ENCODE peak calls at places on chromosomes 7 and 10, in ten cellular contexts. X is IMR-90; W is PC-3; P is Panc1; C is pancreas; F is stomach; Q is CD8-positive, alpha-beta T cell; E is neuronal stem cell; B is ascending aorta; U is right lobe of liver. J is an unnamed sample. For H3K36me3 and H3K4me1, the result is how much of the 10 kb centered on the place peaks cover.

GRCh38 chr7:29609162-29610030 is 45.8 kb downstream of the PRR15 start:
- DNase-seq in X (no peak), W (peak), P (no peak), C (peak), F (peak), Q (no peak), E (peak), B (no peak), U (no peak), J (no peak)

GRCh38 chr10:93063977-93064660 is 3.5 kb downstream of the CYP26C1 start:
- DNase-seq in X (no peak), W (no peak), P (no peak), C (no peak), F (no peak), Q (no peak), E (no peak), B (no peak), U (no peak), J (no peak)

GRCh38 chr10:52632591-52632990 is 140.0 kb downstream of the MBL2 start:
- DNase-seq in X (no peak), W (peak), P (no peak), C (no peak), F (no peak), Q (no peak), E (no peak), B (no peak), U (no peak), J (no peak)

GRCh38 chr10:71494470-71494869 is 97.8 kb downstream of the CDH23 start:
- DNase-seq in X (no peak), W (no peak), P (no peak), C (no peak), F (no peak), Q (no peak), E (no peak), B (no peak), U (no peak), J (no peak)

GRCh38 chr7:22629056-22629455 is 97.9 kb upstream of the IL6 start:
- DNase-seq in X (no peak), W (no peak), P (no peak), C (no peak), F (no peak), Q (no peak), E (no peak), B (no peak), U (no peak), J (no peak)

GRCh38 chr10:46546591-46547330 is 9.7 kb downstream of the GPRIN2 start:
- DNase-seq in X (no peak), W (peak), P (no peak), C (no peak), F (peak), Q (no peak), E (no peak), B (peak), U (peak), J (peak)

GRCh38 chr7:14047709-14048399 is 58.4 kb upstream of the ETV1 start:
- DNase-seq in X (no peak), W (no peak), P (no peak), C (no peak), F (no peak), Q (no peak), E (no peak), B (no peak), U (no peak), J (no peak)

GRCh38 chr7:40641717-40642116 is 506.9 kb downstream of the SUGCT start:
- DNase-seq in X (no peak), W (no peak), P (no peak), C (no peak), F (no peak), Q (no peak), E (no peak), B (no peak), U (no peak), J (no peak)

GRCh38 chr7:11228515-11228914 is 254.8 kb downstream of the PHF14 start:
- DNase-seq in X (no peak), W (peak), P (no peak), C (peak), F (peak), Q (no peak), E (no peak), B (no peak), U (peak), J (no peak)

GRCh38 chr7:142153400-142153799 is 41.9 kb downstream of the MGAM2 start:
- DNase-seq in X (no peak), W (peak), P (no peak), C (no peak), F (peak), Q (no peak), E (no peak), B (no peak), U (no peak), J (no peak)

GRCh38 chr10:100904903-100905302 is 7.9 kb upstream of the SLF2 start:
- DNase-seq in X (no peak), W (no peak), P (no peak), C (no peak), F (no peak), Q (no peak), E (no peak), B (no peak), U (no peak), J (no peak)

GRCh38 chr10:75272896-75273295 is 37.1 kb upstream of the COMTD1 start:
- DNase-seq in X (no peak), W (peak), P (no peak), C (no peak), F (peak), Q (no peak), E (no peak), B (no peak), U (no peak), J (no peak)

GRCh38 chr7:129707910-129708490 is 96.5 kb downstream of the NRF1 start:
- DNase-seq in X (no peak), W (peak), P (no peak), C (no peak), F (no peak), Q (no peak), E (no peak), B (no peak), U (no peak), J (no peak)

GRCh38 chr10:23331567-23332290 is 12.9 kb downstream of the C10orf67 start:
- DNase-seq in X (peak), W (peak), P (peak), C (no peak), F (no peak), Q (no peak), E (no peak), B (no peak), U (no peak), J (no peak)

GRCh38 chr7:64294701-64295420 is 18.9 kb upstream of the ZNF736 start:
- DNase-seq in X (no peak), W (no peak), P (no peak), C (no peak), F (no peak), Q (no peak), E (no peak), B (no peak), U (no peak), J (no peak)

GRCh38 chr7:7792089-7792488 is 73.7 kb upstream of the RPA3 start:
- DNase-seq in X (no peak), W (no peak), P (no peak), C (no peak), F (no peak), Q (no peak), E (no peak), B (no peak), U (no peak), J (no peak)

GRCh38 chr7:144780071-144780608 is 55.7 kb downstream of the TPK1 start:
- DNase-seq in X (no peak), W (peak), P (no peak), C (no peak), F (no peak), Q (no peak), E (no peak), B (no peak), U (no peak), J (no peak)

GRCh38 chr10:23395017-23395416 is 43.9 kb upstream of the OTUD1 start:
- DNase-seq in X (no peak), W (no peak), P (no peak), C (no peak), F (no peak), Q (no peak), E (no peak), B (no peak), U (no peak), J (no peak)

GRCh38 chr10:110398419-110399162 is 93.9 kb upstream of the SMNDC1 start:
- DNase-seq in X (peak), W (peak), P (peak), C (peak), F (peak), Q (no peak), E (no peak), B (no peak), U (no peak), J (peak)

GRCh38 chr7:13312327-13312726 is 624.9 kb downstream of the ARL4A start:
- DNase-seq in X (no peak), W (peak), P (no peak), C (no peak), F (no peak), Q (no peak), E (peak), B (no peak), U (no peak), J (no peak)

GRCh38 chr7:17181482-17181881 is 117.0 kb upstream of the AHR start:
- DNase-seq in X (no peak), W (no peak), P (no peak), C (no peak), F (no peak), Q (no peak), E (no peak), B (no peak), U (no peak), J (no peak)

GRCh38 chr7:91940171-91940570 is 491 bp upstream of the AKAP9 start:
- DNase-seq in X (no peak), W (peak), P (no peak), C (no peak), F (no peak), Q (no peak), E (peak), B (no peak), U (no peak), J (no peak)

GRCh38 chr10:27628631-27629030 is 117.0 kb downstream of the MKX start:
- DNase-seq in X (no peak), W (no peak), P (no peak), C (no peak), F (no peak), Q (no peak), E (no peak), B (no peak), U (no peak), J (no peak)

GRCh38 chr10:72275351-72276012 is 1.8 kb downstream of the DDIT4 start:
- DNase-seq in X (peak), W (no peak), P (no peak), C (peak), F (no peak), Q (no peak), E (no peak), B (no peak), U (peak), J (no peak)

GRCh38 chr10:43573250-43574034 is 974 bp downstream of the ZNF239 start:
- DNase-seq in X (peak), W (no peak), P (no peak), C (no peak), F (no peak), Q (no peak), E (no peak), B (no peak), U (no peak), J (no peak)

GRCh38 chr7:18177815-18178660 is 150.4 kb upstream of the PRPS1L1 start:
- DNase-seq in X (no peak), W (peak), P (peak), C (no peak), F (peak), Q (no peak), E (no peak), B (no peak), U (peak), J (peak)

GRCh38 chr7:78970440-78970916 is 483.0 kb downstream of the MAGI2 start:
- DNase-seq in X (peak), W (peak), P (peak), C (no peak), F (no peak), Q (no peak), E (peak), B (no peak), U (no peak), J (no peak)

GRCh38 chr7:91357379-91357778 is 93.1 kb downstream of the FZD1 start:
- DNase-seq in X (no peak), W (peak), P (no peak), C (no peak), F (no peak), Q (no peak), E (no peak), B (no peak), U (no peak), J (no peak)

GRCh38 chr10:125056161-125057132 is 103.9 kb downstream of the CTBP2 start:
- DNase-seq in X (no peak), W (no peak), P (no peak), C (no peak), F (no peak), Q (no peak), E (no peak), B (no peak), U (no peak), J (peak)

DNA sequence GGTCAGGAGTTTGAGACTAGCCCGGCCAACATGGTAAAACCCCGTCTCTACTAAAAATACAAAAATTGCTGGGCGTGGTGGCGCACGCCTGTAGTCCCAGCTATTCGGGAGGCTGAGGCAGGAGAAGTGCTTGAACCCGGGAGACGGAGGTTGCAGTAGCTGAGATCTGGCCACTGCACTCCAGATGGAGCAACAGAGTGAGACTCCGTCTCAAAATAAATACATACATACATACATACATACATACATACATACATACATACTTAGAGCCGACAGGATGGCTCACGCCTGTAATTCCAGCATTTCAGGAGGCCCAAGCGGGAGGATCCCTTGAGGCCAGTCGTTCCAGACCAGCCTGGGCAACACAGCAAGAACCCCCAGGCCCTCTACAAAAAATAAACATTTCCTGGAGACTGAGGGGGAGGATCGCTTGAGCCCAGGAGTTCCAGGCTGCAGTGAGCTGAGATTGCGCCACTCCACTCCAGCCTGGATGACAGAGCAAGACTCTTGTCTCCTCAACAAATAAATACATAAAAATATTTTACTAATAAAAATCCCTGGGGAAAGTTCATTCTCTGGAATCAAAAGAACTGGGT is 90.9 kb upstream of the TNRC18 start:
- DNase-seq in X (peak), W (peak), P (no peak), C (no peak), F (no peak), Q (no peak), E (no peak), B (no peak), U (no peak), J (peak)
- H3K27ac ChIP-seq in X (peak), W (peak), P (peak), C (peak), F (peak), Q (no peak), E (no peak), B (peak), U (peak), J (peak)

GRCh38 chr7:32871624-32872371 is 19.8 kb downstream of the KBTBD2 start:
- DNase-seq in X (no peak), W (no peak), P (no peak), C (no peak), F (no peak), Q (no peak), E (no peak), B (no peak), U (no peak), J (no peak)
- H3K36me3 ChIP-seq in X (under half), W (under half), P (under half), C (under half), F (half or more), Q (under half), E (half or more), B (under half), U (under half), J (under half)

GRCh38 chr7:74242122-74242443 is 12.1 kb downstream of the RFC2 start:
- DNase-seq in X (no peak), W (no peak), P (no peak), C (no peak), F (no peak), Q (no peak), E (no peak), B (no peak), U (no peak), J (no peak)
- H3K4me1 ChIP-seq in X (under half), W (under half), P (under half), C (under half), F (under half), Q (under half), E (under half), B (under half), U (under half), J (under half)

GRCh38 chr10:122124808-122125207 is 135.8 kb downstream of the TACC2 start:
- DNase-seq in X (no peak), W (no peak), P (no peak), C (no peak), F (no peak), Q (no peak), E (no peak), B (no peak), U (no peak), J (no peak)

GRCh38 chr10:122130474-122131110 is 140.5 kb upstream of the BTBD16 start:
- DNase-seq in X (peak), W (no peak), P (no peak), C (no peak), F (no peak), Q (no peak), E (no peak), B (no peak), U (no peak), J (no peak)

GRCh38 chr10:122128357-122128756 is 139.4 kb downstream of the TACC2 start:
- DNase-seq in X (peak), W (no peak), P (no peak), C (no peak), F (peak), Q (no peak), E (no peak), B (no peak), U (no peak), J (no peak)

GRCh38 chr10:122126763-122127659 is 138.0 kb downstream of the TACC2 start:
- DNase-seq in X (peak), W (peak), P (no peak), C (no peak), F (no peak), Q (no peak), E (no peak), B (no peak), U (no peak), J (peak)

DNA sequence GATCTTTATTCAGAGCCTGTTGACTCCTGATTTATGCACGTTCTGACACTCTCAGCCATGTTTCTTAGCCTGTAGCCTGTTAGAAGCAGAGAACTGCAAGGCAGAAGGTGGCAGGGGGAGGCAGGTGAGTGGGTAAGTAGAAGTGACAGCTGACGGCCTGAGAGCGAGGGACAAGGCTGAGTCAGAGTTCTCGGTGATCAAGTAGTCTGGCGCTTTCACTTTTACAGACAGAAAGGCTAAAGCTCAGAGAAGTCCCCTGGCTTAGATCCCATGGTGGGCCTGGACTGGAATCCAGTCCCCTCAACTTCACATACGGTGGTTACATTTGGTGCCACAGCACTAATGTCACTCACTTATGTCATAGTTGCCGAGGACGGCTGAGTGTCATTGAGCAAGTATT is 139.0 kb downstream of the TACC2 start:
- DNase-seq in X (peak), W (peak), P (no peak), C (no peak), F (no peak), Q (no peak), E (no peak), B (no peak), U (no peak), J (peak)
- H3K27ac ChIP-seq in X (peak), W (peak), P (peak), C (no peak), F (peak), Q (no peak), E (no peak), B (peak), U (no peak), J (peak)

J was measured in left lung.